ENCODE peak calls at places on chromosome 14, in nine cellular contexts. C is fibroblast of lung; J is kidney tubule cell; F is stimulated activated CD4-positive, alpha-beta T cell treated with anti-CD3 and anti-CD28 coated beads, Interleukin-12 subunit alpha, Interleukin-12 subunit beta, amount 100 ng/mL, for 48 hours; E is tibial artery; M is upper lobe of right lung; N is EL; A is NCI-H1417; S is left ventricle myocardium inferior. D is an unnamed sample.

GRCh38 chr14:35877276-35877675 is 51.1 kb downstream of the BRMS1L start:
- DNase-seq in C (no peak), J (peak), F (no peak), E (no peak), M (no peak), N (no peak), A (no peak), S (no peak), D (no peak)

GRCh38 chr14:66403183-66403582 is 83.0 kb upstream of the CCDC196 start:
- DNase-seq in C (peak), J (peak), F (no peak), E (no peak), M (no peak), N (peak), A (peak), S (no peak), D (no peak)

GRCh38 chr14:84323963-84324362 is 1206.0 kb upstream of the FLRT2 start:
- DNase-seq in C (peak), J (peak), F (no peak), E (no peak), M (no peak), N (no peak), A (no peak), S (no peak), D (no peak)

GRCh38 chr14:20802341-20803084 is at the start of gene RNASE1:
- DNase-seq in C (no peak), J (no peak), F (no peak), E (peak), M (no peak), N (no peak), A (no peak), S (peak), D (no peak)

GRCh38 chr14:98167702-98168101 is 1104.3 kb downstream of the BCL11B start:
- DNase-seq in C (no peak), J (no peak), F (no peak), E (no peak), M (no peak), N (no peak), A (peak), S (no peak), D (no peak)

GRCh38 chr14:93059917-93060545 is 55.7 kb downstream of the ITPK1 start:
- DNase-seq in C (no peak), J (no peak), F (no peak), E (no peak), M (no peak), N (no peak), A (no peak), S (no peak), D (no peak)

GRCh38 chr14:99513946-99514551 is 32.8 kb downstream of the CCNK start:
- DNase-seq in C (no peak), J (no peak), F (no peak), E (peak), M (no peak), N (no peak), A (no peak), S (no peak), D (no peak)

GRCh38 chr14:22227084-22227483 is 361.9 kb downstream of the DAD1 start:
- DNase-seq in C (no peak), J (no peak), F (no peak), E (no peak), M (no peak), N (no peak), A (no peak), S (no peak), D (no peak)

GRCh38 chr14:80586116-80586515 is 355.4 kb downstream of the CEP128 start:
- DNase-seq in C (no peak), J (no peak), F (no peak), E (no peak), M (no peak), N (no peak), A (no peak), S (no peak), D (no peak)

GRCh38 chr14:103091041-103091882 is 3.3 kb upstream of the EXOC3L4 start:
- DNase-seq in C (peak), J (peak), F (peak), E (no peak), M (peak), N (peak), A (peak), S (peak), D (no peak)

GRCh38 chr14:54572316-54572715 is 5.4 kb downstream of the SAMD4A start:
- DNase-seq in C (peak), J (peak), F (peak), E (no peak), M (no peak), N (peak), A (peak), S (no peak), D (no peak)

GRCh38 chr14:101075025-101075800 is 171.7 kb upstream of the RTL1 start:
- DNase-seq in C (no peak), J (peak), F (no peak), E (no peak), M (peak), N (no peak), A (no peak), S (no peak), D (no peak)

GRCh38 chr14:68576031-68576430 is 216.8 kb downstream of the ZFP36L1 start:
- DNase-seq in C (no peak), J (peak), F (no peak), E (peak), M (no peak), N (peak), A (no peak), S (no peak), D (no peak)

GRCh38 chr14:96512602-96513397 is 10.6 kb downstream of the PAPOLA start:
- DNase-seq in C (no peak), J (no peak), F (no peak), E (no peak), M (no peak), N (no peak), A (no peak), S (no peak), D (no peak)

GRCh38 chr14:33617154-33617553 is 333.7 kb downstream of the EGLN3 start:
- DNase-seq in C (peak), J (peak), F (no peak), E (no peak), M (no peak), N (peak), A (no peak), S (no peak), D (peak)

GRCh38 chr14:50040401-50040775 is 76.0 kb downstream of the VCPKMT start:
- DNase-seq in C (peak), J (peak), F (no peak), E (no peak), M (no peak), N (peak), A (no peak), S (no peak), D (no peak)

D was measured in DMS79 treated with DMSO at 0.1 percent for 48 hours.